ENCODE peak calls at places on chromosome 1, in ten cellular contexts. E is NCI-H1105 treated with DMSO at 0.1 percent for 48 hours, A is HuH-7, H is cardiac fibroblast, Y is GM06990, L is heart left ventricle, U is type B pancreatic cell, V is fibroblast of lung, Z is occipital lobe, R is endothelial cell. W is an unnamed sample.

GRCh38 chr1:186418503-186418902 is 42.4 kb downstream of the PDC start:
- DNase-seq in A (no peak), Y (no peak), L (no peak), R (no peak), V (no peak), E (no peak), H (no peak), U (no peak), Z (no peak), W (no peak)

GRCh38 chr1:54714881-54715492 is 674 bp upstream of the TTC4 start:
- DNase-seq in L (no peak), R (no peak), V (no peak), H (no peak), Z (no peak), E (no peak), Y (no peak), A (no peak), U (peak), W (no peak)

GRCh38 chr1:74733616-74734484 is 898 bp downstream of the TYW3 start:
- DNase-seq in L (peak), U (no peak), H (peak), A (peak), V (peak), Z (no peak), R (peak), Y (no peak), E (peak), W (no peak)

GRCh38 chr1:9321480-9321849 is 28.8 kb downstream of the SPSB1 start:
- DNase-seq in V (peak), L (no peak), A (no peak), R (no peak), Y (no peak), U (no peak), H (peak), E (no peak), Z (no peak), W (no peak)

GRCh38 chr1:15758537-15758936 is at the start of gene FBLIM1:
- DNase-seq in U (no peak), A (no peak), Y (no peak), Z (no peak), E (peak), L (no peak), R (peak), V (peak), H (no peak), W (no peak)

GRCh38 chr1:45573231-45573804 is 10.5 kb upstream of the NASP start:
- DNase-seq in L (no peak), U (no peak), V (no peak), E (no peak), R (no peak), A (no peak), Y (no peak), H (no peak), Z (no peak), W (no peak)

GRCh38 chr1:226980565-226981385 is 40.7 kb downstream of the COQ8A start:
- DNase-seq in V (no peak), E (no peak), Y (no peak), H (no peak), U (peak), L (peak), A (no peak), R (no peak), Z (no peak), W (no peak)

GRCh38 chr1:174911626-174912025 is 88.1 kb upstream of the CACYBP start:
- DNase-seq in V (no peak), L (no peak), U (no peak), E (no peak), R (no peak), Y (no peak), Z (no peak), A (no peak), H (no peak), W (no peak)

GRCh38 chr1:88300864-88301263 is 383.2 kb upstream of the PKN2 start:
- DNase-seq in Y (no peak), U (no peak), V (no peak), A (no peak), L (no peak), Z (no peak), E (no peak), R (no peak), H (no peak), W (no peak)

W was measured in left cardiac atrium.